ENCODE peak calls at places on chromosomes 13 and 19, in eight cellular contexts. W is activated B cell treated with CpG ODN at 0.5 μM for 24 hours, X is epithelial cell of proximal tubule, S is fibroblast of pulmonary artery, Q is HCT116, K is GM12865, F is GM20000, U is B cell. Z is an unnamed sample.

GRCh38 chr13:98460519-98460918 is 116.4 kb downstream of the STK24 start:
- DNase-seq in W (no peak), X (no peak), S (no peak), Q (no peak), K (no peak), F (no peak), U (no peak), Z (no peak)

GRCh38 chr19:9057505-9058258 is 29.2 kb upstream of the OR1M1 start:
- DNase-seq in W (no peak), X (no peak), S (no peak), Q (no peak), K (no peak), F (no peak), U (no peak), Z (no peak)

GRCh38 chr13:24282256-24282655 is 27.1 kb upstream of the C1QTNF9 start:
- DNase-seq in W (no peak), X (no peak), S (no peak), Q (no peak), K (no peak), F (no peak), U (no peak), Z (no peak)

GRCh38 chr13:43802511-43802910 is 15.7 kb upstream of the ENOX1 start:
- DNase-seq in W (no peak), X (no peak), S (no peak), Q (no peak), K (no peak), F (no peak), U (no peak), Z (no peak)

GRCh38 chr13:64127856-64128255 is 2712.2 kb upstream of the PCDH20 start:
- DNase-seq in W (no peak), X (no peak), S (peak), Q (no peak), K (no peak), F (no peak), U (no peak), Z (no peak)

GRCh38 chr19:17996826-17997316 is 11.1 kb upstream of the ARRDC2 start:
- DNase-seq in W (peak), X (no peak), S (peak), Q (peak), K (peak), F (peak), U (peak), Z (peak)

GRCh38 chr13:113633485-113633873 is 24.5 kb downstream of the ATP4B start:
- DNase-seq in W (no peak), X (no peak), S (no peak), Q (no peak), K (no peak), F (no peak), U (no peak), Z (no peak)

GRCh38 chr19:30003862-30004261 is 61.8 kb downstream of the URI1 start:
- DNase-seq in W (no peak), X (no peak), S (no peak), Q (no peak), K (no peak), F (no peak), U (no peak), Z (no peak)

GRCh38 chr13:65660696-65661095 is 1569.4 kb downstream of the PCDH9 start:
- DNase-seq in W (no peak), X (no peak), S (no peak), Q (no peak), K (no peak), F (no peak), U (no peak), Z (no peak)

GRCh38 chr13:65653548-65654078 is 1576.5 kb downstream of the PCDH9 start:
- DNase-seq in W (no peak), X (no peak), S (no peak), Q (no peak), K (no peak), F (no peak), U (no peak), Z (no peak)

GRCh38 chr13:65656740-65657329 is 1573.3 kb downstream of the PCDH9 start:
- DNase-seq in W (no peak), X (no peak), S (peak), Q (no peak), K (no peak), F (peak), U (no peak), Z (no peak)
- TF ChIP-seq CTCF in W (no peak), X (peak), S (peak), Q (peak), K (peak), F (peak), U (no peak), Z (peak)

GRCh38 chr19:1811942-1812425 is at the start of gene ATP8B3:
- DNase-seq in W (no peak), X (no peak), S (no peak), Q (no peak), K (no peak), F (peak), U (peak), Z (peak)
- TF ChIP-seq CTCF in W (no peak), X (peak), S (no peak), Q (peak), K (peak), F (no peak), U (no peak), Z (no peak)

DNA sequence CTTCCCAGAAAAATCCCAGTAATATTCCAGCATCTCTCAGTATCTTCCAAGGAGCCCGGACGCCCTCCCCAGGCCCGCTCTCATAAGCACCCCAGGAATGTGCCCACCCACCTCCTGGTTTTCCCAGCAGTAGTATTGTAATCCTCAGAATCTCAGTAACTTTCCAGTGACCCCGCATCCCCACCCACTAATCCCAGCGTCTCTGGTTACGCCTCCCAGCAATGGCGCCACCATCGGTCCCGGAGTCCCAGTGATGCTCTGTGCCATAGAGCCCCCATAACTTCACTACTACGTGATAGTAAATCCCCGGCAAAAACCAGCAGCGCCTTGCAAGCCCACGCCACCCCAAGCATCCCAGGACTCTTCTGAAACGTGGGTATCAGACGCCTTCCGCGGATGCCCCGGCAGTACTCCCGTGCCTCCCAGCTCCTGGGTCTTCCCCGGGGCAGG is 961 bp upstream of the PNPLA6 start:
- DNase-seq in W (no peak), X (no peak), S (peak), Q (no peak), K (peak), F (peak), U (no peak), Z (no peak)
- TF ChIP-seq CTCF in W (no peak), X (peak), S (peak), Q (peak), K (no peak), F (peak), U (no peak), Z (peak)

GRCh38 chr13:25571237-25571636 is 199.5 kb downstream of the ATP8A2 start:
- DNase-seq in W (no peak), X (no peak), S (no peak), Q (no peak), K (no peak), F (no peak), U (no peak), Z (no peak)
- TF ChIP-seq CTCF in W (no peak), X (no peak), S (no peak), Q (peak), K (no peak), F (no peak), U (no peak), Z (no peak)

GRCh38 chr19:16519230-16519687 is 23.0 kb downstream of the CHERP start:
- DNase-seq in W (no peak), X (no peak), S (no peak), Q (no peak), K (no peak), F (peak), U (peak), Z (no peak)

GRCh38 chr19:16516923-16517610 is 20.9 kb downstream of the C19orf44 start:
- DNase-seq in W (no peak), X (no peak), S (no peak), Q (no peak), K (no peak), F (no peak), U (no peak), Z (no peak)

GRCh38 chr19:16520074-16520973 is 21.9 kb downstream of the CHERP start:
- DNase-seq in W (no peak), X (no peak), S (no peak), Q (no peak), K (no peak), F (no peak), U (peak), Z (no peak)

GRCh38 chr19:16518061-16518460 is 21.9 kb downstream of the C19orf44 start:
- DNase-seq in W (no peak), X (no peak), S (no peak), Q (no peak), K (no peak), F (no peak), U (no peak), Z (no peak)

DNA sequence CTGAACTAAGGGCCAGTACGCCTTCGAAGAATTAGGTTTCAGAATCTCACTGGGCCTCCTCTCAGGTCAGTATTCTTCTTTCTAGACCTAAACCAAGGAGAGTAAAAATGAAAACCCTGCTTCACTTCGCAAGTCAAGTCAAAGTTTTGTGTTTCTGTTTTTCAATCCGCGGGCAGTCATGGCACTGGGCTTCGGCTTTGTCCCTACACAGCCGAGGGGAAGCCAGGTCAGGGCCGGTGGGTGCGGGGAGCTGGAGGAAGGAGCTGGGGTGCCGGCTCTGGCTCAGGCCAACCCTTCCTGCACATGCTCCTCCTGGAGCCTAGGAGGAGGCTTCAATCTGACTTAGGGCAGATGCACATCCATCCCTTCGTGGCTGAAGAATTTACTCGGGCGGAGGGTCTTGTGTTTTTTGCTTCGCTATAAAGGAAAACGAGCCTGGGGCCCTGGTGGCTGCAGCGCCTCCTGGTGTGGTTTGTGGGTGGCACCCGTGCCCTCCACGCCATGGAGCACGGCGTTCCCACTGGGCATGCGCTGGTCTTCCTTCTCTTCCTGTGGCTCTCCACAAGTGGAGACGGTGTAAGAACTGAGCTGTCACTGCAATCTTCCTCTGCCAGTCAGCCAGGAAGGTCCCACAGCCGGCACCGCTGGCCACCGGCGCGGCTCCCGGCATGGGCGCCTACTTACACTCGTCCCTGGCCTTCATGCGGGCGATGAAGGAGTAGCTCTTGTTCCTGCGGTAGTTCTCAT is 22.5 kb downstream of the C19orf44 start:
- DNase-seq in W (no peak), X (no peak), S (no peak), Q (no peak), K (no peak), F (no peak), U (peak), Z (no peak)
- TF ChIP-seq CTCF in W (no peak), X (peak), S (no peak), Q (peak), K (no peak), F (no peak), U (no peak), Z (no peak)

GRCh38 chr19:5786593-5787551 is 2.3 kb upstream of the PRR22 start:
- DNase-seq in W (no peak), X (no peak), S (no peak), Q (no peak), K (no peak), F (no peak), U (peak), Z (no peak)

GRCh38 chr19:5787554-5788182 is 3.1 kb upstream of the PRR22 start:
- DNase-seq in W (no peak), X (no peak), S (no peak), Q (no peak), K (no peak), F (no peak), U (peak), Z (no peak)

GRCh38 chr19:5789201-5789795 is 1.7 kb downstream of the DUS3L start:
- DNase-seq in W (no peak), X (no peak), S (no peak), Q (no peak), K (no peak), F (no peak), U (peak), Z (no peak)

GRCh38 chr19:5789886-5790572 is 934 bp downstream of the DUS3L start:
- DNase-seq in W (no peak), X (no peak), S (no peak), Q (no peak), K (no peak), F (no peak), U (peak), Z (no peak)

GRCh38 chr19:5788422-5788821 is 2.5 kb downstream of the DUS3L start:
- DNase-seq in W (no peak), X (no peak), S (no peak), Q (no peak), K (no peak), F (no peak), U (peak), Z (no peak)
- TF ChIP-seq CTCF in W (no peak), X (no peak), S (no peak), Q (no peak), K (no peak), F (no peak), U (no peak), Z (no peak)

Z was measured in D721Med.